ENCODE peak calls at places on chromosomes 4 and X, in four cellular contexts. T, N, Q and I are unnamed samples.

GRCh38 chr4:101191302-101192098 is 155.8 kb downstream of the PPP3CA start:
- DNase-seq in Q (peak; percentile 95), T (peak; percentile 89), N (peak; percentile 92), I (peak; percentile 43)

GRCh38 chr4:104879367-104879766 is 267.3 kb upstream of the TET2 start:
- DNase-seq in Q (no peak), N (no peak), T (no peak), I (no peak)

GRCh38 chrX:140815868-140816267 is 106.3 kb downstream of the LINC00632 start:
- DNase-seq in T (no peak), Q (peak; percentile 29), N (peak; percentile 10), I (no peak)

GRCh38 chr4:182688081-182688480 is 229.1 kb downstream of the DCTD start:
- DNase-seq in N (no peak), Q (no peak), T (no peak), I (no peak)

GRCh38 chrX:129996120-129996519 is 13.7 kb downstream of the BCORL1 start:
- DNase-seq in T (peak; percentile 8), Q (peak; percentile 65), N (peak; percentile 16), I (no peak)

GRCh38 chr4:157739237-157739636 is 433.6 kb downstream of the GASK1B start:
- DNase-seq in N (no peak), T (no peak), Q (no peak), I (no peak)

GRCh38 chr4:99264927-99265326 is 25.9 kb downstream of the ADH1A start:
- DNase-seq in N (no peak), Q (peak; percentile 8), T (no peak), I (no peak)

GRCh38 chr4:133355636-133356035 is 206.5 kb downstream of the PCDH10 start:
- DNase-seq in Q (peak; percentile 1), T (no peak), N (no peak), I (no peak)

GRCh38 chrX:114344756-114345155 is 239.1 kb upstream of the HTR2C start:
- DNase-seq in T (no peak), Q (peak; percentile 50), N (peak; percentile 22), I (no peak)

GRCh38 chrX:18047440-18047940 is 173.2 kb downstream of the BEND2 start:
- DNase-seq in Q (no peak), T (no peak), N (no peak), I (no peak)

GRCh38 chr4:146275370-146275769 is 61.0 kb downstream of the REELD1 start:
- DNase-seq in T (no peak), N (no peak), Q (no peak), I (no peak)

GRCh38 chr4:71396382-71396781 is 57.6 kb downstream of the SLC4A4 start:
- DNase-seq in N (peak; percentile 82), Q (peak; percentile 35), T (no peak), I (no peak)

GRCh38 chrX:94058728-94059382 is 384.8 kb downstream of the FAM133A start:
- DNase-seq in N (no peak), Q (no peak), T (peak; percentile 3), I (no peak)

GRCh38 chr4:184854673-184855072 is 28.9 kb upstream of the ACSL1 start:
- DNase-seq in Q (no peak), T (no peak), N (no peak), I (no peak)

GRCh38 chr4:153649572-153649991 is 34.5 kb upstream of the TLR2 start:
- DNase-seq in Q (peak; percentile 28), T (no peak), N (peak; percentile 42), I (no peak)

GRCh38 chrX:74585766-74586165 is 28.7 kb downstream of the RLIM start:
- DNase-seq in N (no peak), T (no peak), Q (no peak), I (no peak)

GRCh38 chr4:114512595-114513295 is 85.9 kb upstream of the UGT8 start:
- DNase-seq in T (no peak), Q (no peak), N (no peak), I (no peak)

GRCh38 chr4:57080781-57081650 is 29.2 kb downstream of the IGFBP7 start:
- DNase-seq in T (no peak), Q (peak; percentile 95), N (peak; percentile 98), I (no peak)
- TF ChIP-seq CTCF in T (no peak), Q (no peak), N (no peak), I (no peak)

GRCh38 chrX:149497626-149498025 is 7.5 kb downstream of the IDS start:
- DNase-seq in Q (peak; percentile 25), N (peak; percentile 67), T (no peak), I (no peak)
- H3K4me1 ChIP-seq in Q (peaks cover 8% of the 10 kb centered on the region), N (no peaks in the 10 kb centered on the region), T (peaks cover 13% of the 10 kb centered on the region), I (no peaks in the 10 kb centered on the region)

DNA sequence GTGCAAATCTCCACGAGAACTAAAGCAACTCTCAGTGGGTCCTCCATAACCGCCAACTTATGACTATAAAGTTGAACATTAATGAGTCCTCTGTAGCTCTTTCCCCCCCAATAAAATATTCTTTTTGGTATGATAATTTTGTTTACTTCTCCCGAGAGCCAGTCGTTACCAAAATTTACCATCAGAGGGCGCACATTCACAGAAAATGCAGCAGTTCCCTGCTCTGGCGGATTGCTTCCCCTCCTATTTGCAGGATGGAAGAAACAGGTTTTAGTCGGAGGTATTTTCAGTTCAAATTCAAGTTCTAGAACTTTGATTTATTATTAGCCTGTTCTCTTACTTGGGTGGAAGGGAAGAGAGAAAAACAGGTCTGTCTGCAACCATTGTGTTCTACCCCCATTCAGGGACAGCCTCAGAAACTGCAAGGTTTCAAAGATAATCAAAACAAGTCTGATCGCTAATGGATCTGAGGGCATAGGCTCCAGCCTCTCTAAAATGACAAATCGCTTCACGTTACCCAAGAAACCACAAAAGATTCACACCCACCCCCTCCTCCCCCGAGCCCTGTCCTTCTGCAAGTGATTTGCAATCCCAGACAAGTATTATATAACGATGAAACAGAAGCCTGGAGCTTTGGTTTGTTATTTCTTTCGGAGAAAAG is 263.7 kb upstream of the RPS6KA3 start:
- DNase-seq in T (peak; percentile 33), N (peak; percentile 64), Q (peak; percentile 71), I (peak; percentile 73)
- H3K4me3 ChIP-seq in T (no peak overlapping the region), N (peak overlapping the region; percentile 19), Q (peak overlapping the region; percentile 40), I (no peak overlapping the region)

DNA sequence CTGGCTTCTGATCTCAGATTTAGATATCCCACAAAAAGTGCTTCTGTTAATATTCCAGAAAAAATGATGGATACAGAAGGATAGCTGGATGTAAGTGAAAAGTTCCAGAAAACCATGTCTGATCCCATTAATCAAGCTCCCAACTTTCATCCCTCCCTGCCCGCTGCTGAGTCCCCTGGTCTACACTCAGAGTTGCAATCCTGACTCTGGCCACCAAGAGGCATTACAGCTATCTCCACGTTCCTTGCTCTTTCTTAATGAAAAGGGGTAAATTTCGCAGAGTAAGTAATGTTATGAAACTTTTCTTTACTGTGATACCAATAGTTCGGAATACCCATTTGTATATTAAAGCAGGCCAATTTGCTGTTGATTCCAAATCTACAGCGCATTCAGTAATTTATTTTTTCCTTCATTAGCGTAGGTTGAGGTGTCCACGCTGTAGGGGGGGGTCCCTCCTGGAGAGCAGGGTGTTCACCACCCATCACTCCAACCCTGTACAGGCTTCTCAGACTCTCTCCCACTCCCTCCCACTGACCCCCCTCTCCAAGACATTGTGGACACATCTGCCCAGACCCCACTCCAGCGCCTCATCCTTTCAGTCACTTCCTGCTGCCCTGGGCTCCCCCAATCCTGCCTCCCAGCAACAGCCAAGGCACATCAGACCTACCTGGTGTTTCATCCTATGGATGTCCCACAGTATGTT is 55.1 kb downstream of the RAB40A start:
- DNase-seq in N (peak; percentile 47), Q (peak; percentile 66), T (peak; percentile 4), I (peak; percentile 12)
- TF ChIP-seq CTCF in N (peak; percentile 48), Q (peak; percentile 49), T (peak; percentile 36), I (no peak)

DNA sequence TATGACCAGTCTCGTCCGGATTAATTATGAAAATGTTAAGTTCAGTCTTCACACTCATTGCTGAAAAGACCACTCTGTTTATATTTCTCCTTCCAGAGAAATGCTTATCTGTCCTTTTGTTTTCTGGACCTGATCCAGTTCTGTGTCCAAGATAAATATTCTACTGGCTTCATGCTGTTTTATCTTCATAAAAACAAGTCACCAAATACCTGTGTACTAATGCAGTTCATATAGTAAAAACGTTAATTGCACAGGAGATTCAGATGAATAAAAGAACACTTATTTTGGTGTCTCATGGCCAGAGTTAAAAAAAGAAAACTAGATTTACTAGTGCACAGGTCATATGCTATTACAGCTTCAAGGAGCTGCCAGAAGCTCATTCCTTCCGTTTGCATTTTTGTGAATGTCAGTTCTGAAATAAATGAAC is 17.3 kb downstream of the FNIP2 start:
- DNase-seq in N (peak; percentile 28), T (no peak), Q (peak; percentile 43), I (no peak)
- H3K4me1 ChIP-seq in N (peaks cover 16% of the 10 kb centered on the region), T (peaks cover 53% of the 10 kb centered on the region), Q (peaks cover 10% of the 10 kb centered on the region), I (peaks cover 54% of the 10 kb centered on the region)

GRCh38 chrX:126165721-126166401 is at the start of gene DCAF12L2:
- DNase-seq in N (no peak), Q (no peak), T (no peak), I (no peak)

GRCh38 chrX:126167560-126167959 is 1.5 kb upstream of the DCAF12L2 start:
- DNase-seq in Q (no peak), N (no peak), T (no peak), I (no peak)

GRCh38 chrX:126164689-126165400 is 1.2 kb downstream of the DCAF12L2 start:
- DNase-seq in T (no peak), N (no peak), Q (no peak), I (no peak)

GRCh38 chrX:126170715-126171114 is 4.6 kb upstream of the DCAF12L2 start:
- DNase-seq in Q (no peak), T (no peak), N (no peak), I (no peak)

GRCh38 chrX:126165401-126165720 is 728 bp downstream of the DCAF12L2 start:
- DNase-seq in N (no peak), Q (no peak), T (no peak), I (peak; percentile 37)
- H3K4me3 ChIP-seq in N (no peak overlapping the region), Q (no peak overlapping the region), T (no peak overlapping the region), I (no peak overlapping the region)

GRCh38 chr4:111641813-111642579 is 503.3 kb upstream of the FAM241A start:
- DNase-seq in Q (peak; percentile 95), N (peak; percentile 86), T (peak; percentile 49), I (peak; percentile 80)
- TF ChIP-seq CTCF in Q (peak; percentile 91), N (peak; percentile 94), T (peak; percentile 76), I (peak; percentile 37)

DNA sequence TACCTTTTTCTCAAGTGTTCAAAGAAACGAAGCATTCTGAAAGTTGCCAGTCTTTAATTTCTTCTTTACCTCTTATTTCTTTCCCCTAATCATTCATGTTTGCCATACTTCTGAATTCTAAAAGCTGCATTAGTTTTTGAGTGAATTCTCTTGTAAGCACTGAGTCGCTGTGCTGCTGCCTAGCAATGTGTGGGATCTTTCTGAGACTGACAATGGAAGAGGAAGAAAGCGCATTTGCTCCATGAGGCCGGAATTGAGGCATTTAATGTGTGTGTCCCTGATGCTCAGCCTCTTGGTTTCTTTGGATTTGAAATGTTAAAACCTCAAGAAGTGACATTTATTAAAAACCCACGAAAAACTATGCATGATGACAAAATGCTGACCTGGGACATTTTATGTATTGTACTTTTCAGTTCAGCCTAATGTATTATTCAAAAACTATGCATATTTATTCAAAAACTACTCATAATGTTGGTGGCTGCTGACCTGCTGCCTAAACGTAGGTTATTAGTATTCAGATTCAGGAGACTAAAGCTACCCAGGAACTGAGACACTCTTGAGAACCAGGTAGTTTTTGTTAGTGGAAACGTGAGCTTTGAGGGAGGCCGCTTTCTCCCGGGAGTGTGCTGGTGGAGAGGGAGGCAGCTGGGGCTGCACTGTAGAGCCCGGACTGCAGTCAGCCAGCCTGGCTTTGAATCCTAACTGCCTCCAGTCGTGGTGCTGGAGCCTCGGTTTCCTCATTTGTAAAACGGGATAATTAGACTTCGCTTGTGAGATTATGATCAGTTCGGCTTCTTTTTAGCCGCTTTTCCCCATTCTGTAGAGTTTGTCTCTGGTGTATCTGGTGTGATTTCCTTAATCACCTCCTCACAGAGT is 11.3 kb downstream of the RGS12 start:
- DNase-seq in Q (no peak), T (no peak), N (no peak), I (no peak)
- H3K4me1 ChIP-seq in Q (peaks cover 19% of the 10 kb centered on the region), T (peaks cover 37% of the 10 kb centered on the region), N (peaks cover 23% of the 10 kb centered on the region), I (no peaks in the 10 kb centered on the region)

GRCh38 chrX:91435465-91435864 is 826 bp downstream of the PABPC5 start:
- DNase-seq in T (no peak), Q (peak; percentile 13), N (no peak), I (no peak)

GRCh38 chrX:91434351-91435168 is at the start of gene PABPC5:
- DNase-seq in Q (peak; percentile 87), T (peak; percentile 74), N (peak; percentile 82), I (peak; percentile 24)
- H3K4me3 ChIP-seq in Q (peak within 1 kb of the TSS; percentile 62), T (peak within 1 kb of the TSS; percentile 43), N (peak within 1 kb of the TSS; percentile 62), I (no peak within 1 kb of the TSS)